ENCODE peak calls at places on chromosomes 7 and 10, in four cellular contexts. F, S, D and R are unnamed samples.
A peak's percentile ranks its signal among the peaks of the same experiment; 100 is the strongest.

GRCh38 chr7:50957427-50957826 is 174.7 kb upstream of the GRB10 start:
- DNase-seq in D (no peak), F (no peak), S (no peak), R (no peak)

GRCh38 chr7:36796850-36797618 is 72.7 kb upstream of the AOAH start:
- DNase-seq in D (no peak), F (no peak), S (no peak), R (no peak)

GRCh38 chr10:113879691-113880090 is 25.2 kb downstream of the NHLRC2 start:
- DNase-seq in D (peak; percentile 18), S (no peak), F (no peak), R (no peak)

GRCh38 chr7:25376207-25376606 is 147.9 kb upstream of the NPVF start:
- DNase-seq in S (no peak), F (no peak), D (no peak), R (no peak)

GRCh38 chr7:139423091-139423490 is 60.4 kb downstream of the KLRG2 start:
- DNase-seq in F (no peak), S (no peak), D (no peak), R (peak; percentile 91)

GRCh38 chr10:18685555-18685954 is 26.3 kb downstream of the ARL5B start:
- DNase-seq in S (no peak), F (no peak), D (no peak), R (no peak)

GRCh38 chr7:28207486-28208158 is 27.0 kb upstream of the JAZF1 start:
- DNase-seq in S (no peak), D (peak; percentile 52), F (no peak), R (no peak)

GRCh38 chr10:133270773-133271297 is 5.8 kb downstream of the ADAM8 start:
- DNase-seq in D (no peak), F (no peak), S (no peak), R (no peak)

GRCh38 chr7:158076656-158077055 is 511.0 kb downstream of the PTPRN2 start:
- DNase-seq in S (no peak), F (no peak), D (no peak), R (no peak)

GRCh38 chr7:157299613-157300405 is 37.0 kb upstream of the DNAJB6 start:
- DNase-seq in D (no peak), S (no peak), F (no peak), R (no peak)

GRCh38 chr10:131755200-131755599 is 145.6 kb upstream of the PPP2R2D start:
- DNase-seq in D (no peak), S (no peak), F (no peak), R (no peak)

GRCh38 chr7:141339603-141340002 is 211.6 kb upstream of the AGK start:
- DNase-seq in D (no peak), S (no peak), F (no peak), R (no peak)

GRCh38 chr7:66267249-66267648 is 62.1 kb downstream of the TPST1 start:
- DNase-seq in S (peak; percentile 22), F (peak; percentile 90), D (no peak), R (no peak)

GRCh38 chr10:18797286-18797685 is 138.1 kb downstream of the ARL5B start:
- DNase-seq in D (no peak), S (no peak), F (no peak), R (no peak)

GRCh38 chr7:929311-929711 is 25.2 kb downstream of the ADAP1 start:
- DNase-seq in D (no peak), F (no peak), S (peak; percentile 7), R (no peak)

GRCh38 chr7:12646139-12646538 is 41.3 kb upstream of the ARL4A start:
- DNase-seq in D (no peak), F (peak; percentile 17), S (no peak), R (no peak)

GRCh38 chr7:56077681-56078080 is 13.6 kb downstream of the SUMF2 start:
- DNase-seq in F (no peak), S (no peak), D (no peak), R (no peak)

GRCh38 chr7:17680943-17681351 is 259.3 kb downstream of the SNX13 start:
- DNase-seq in F (no peak), S (no peak), D (no peak), R (no peak)

GRCh38 chr10:88385601-88386203 is 197.4 kb downstream of the RNLS start:
- DNase-seq in F (no peak), D (peak; percentile 83), S (peak; percentile 97), R (peak; percentile 31)

GRCh38 chr10:31118561-31118960 is 86.9 kb upstream of the ZNF438 start:
- DNase-seq in D (no peak), S (no peak), F (no peak), R (peak; percentile 39)

GRCh38 chr10:110641256-110641655 is 2.9 kb upstream of the RBM20 start:
- DNase-seq in F (no peak), D (no peak), S (no peak), R (no peak)

GRCh38 chr7:100962537-100962936 is 6.8 kb upstream of the MUC12 start:
- DNase-seq in F (no peak), S (no peak), D (no peak), R (no peak)

GRCh38 chr10:34661580-34661979 is 153.5 kb downstream of the PARD3 start:
- DNase-seq in D (no peak), F (no peak), S (peak; percentile 48), R (no peak)

GRCh38 chr7:139634087-139634486 is 110.6 kb downstream of the CLEC2L start:
- DNase-seq in F (no peak), D (no peak), S (no peak), R (no peak)

GRCh38 chr7:35263396-35263795 is 9.5 kb upstream of the TBX20 start:
- DNase-seq in F (no peak), S (no peak), D (no peak), R (no peak)

GRCh38 chr7:132542895-132543294 is 33.4 kb downstream of the PLXNA4 start:
- DNase-seq in D (no peak), F (no peak), S (no peak), R (no peak)

GRCh38 chr7:87038993-87039716 is 20.3 kb downstream of the ELAPOR2 start:
- DNase-seq in S (no peak), F (no peak), D (no peak), R (no peak)

GRCh38 chr10:67171970-67172369 is 246.1 kb downstream of the LRRTM3 start:
- DNase-seq in S (no peak), D (no peak), F (no peak), R (no peak)

GRCh38 chr10:70462349-70462984 is 16.1 kb upstream of the PALD1 start:
- DNase-seq in S (no peak), F (no peak), D (no peak), R (no peak)

GRCh38 chr7:120181499-120181898 is 91.5 kb upstream of the KCND2 start:
- DNase-seq in S (no peak), F (no peak), D (peak; percentile 20), R (no peak)

GRCh38 chr10:75187961-75188426 is 22.6 kb upstream of the VDAC2 start:
- DNase-seq in F (peak; percentile 34), D (peak; percentile 20), S (peak; percentile 67), R (peak; percentile 20)

GRCh38 chr7:16657656-16658279 is 11.8 kb downstream of the BZW2 start:
- DNase-seq in S (no peak), D (no peak), F (peak; percentile 73), R (no peak)

GRCh38 chr10:45204954-45205775 is 110.2 kb downstream of the OR13A1 start:
- DNase-seq in S (no peak), F (no peak), D (no peak), R (no peak)

GRCh38 chr10:75042292-75042974 is 69.0 kb upstream of the SAMD8 start:
- DNase-seq in D (no peak), S (no peak), F (peak; percentile 82), R (peak; percentile 44)

GRCh38 chr7:32091608-32092210 is 21.5 kb upstream of the PDE1C start:
- DNase-seq in D (no peak), S (no peak), F (no peak), R (no peak)

GRCh38 chr7:151665363-151665762 is 145.7 kb upstream of the RHEB start:
- DNase-seq in S (no peak), D (no peak), F (peak; percentile 69), R (peak; percentile 81)

DNA sequence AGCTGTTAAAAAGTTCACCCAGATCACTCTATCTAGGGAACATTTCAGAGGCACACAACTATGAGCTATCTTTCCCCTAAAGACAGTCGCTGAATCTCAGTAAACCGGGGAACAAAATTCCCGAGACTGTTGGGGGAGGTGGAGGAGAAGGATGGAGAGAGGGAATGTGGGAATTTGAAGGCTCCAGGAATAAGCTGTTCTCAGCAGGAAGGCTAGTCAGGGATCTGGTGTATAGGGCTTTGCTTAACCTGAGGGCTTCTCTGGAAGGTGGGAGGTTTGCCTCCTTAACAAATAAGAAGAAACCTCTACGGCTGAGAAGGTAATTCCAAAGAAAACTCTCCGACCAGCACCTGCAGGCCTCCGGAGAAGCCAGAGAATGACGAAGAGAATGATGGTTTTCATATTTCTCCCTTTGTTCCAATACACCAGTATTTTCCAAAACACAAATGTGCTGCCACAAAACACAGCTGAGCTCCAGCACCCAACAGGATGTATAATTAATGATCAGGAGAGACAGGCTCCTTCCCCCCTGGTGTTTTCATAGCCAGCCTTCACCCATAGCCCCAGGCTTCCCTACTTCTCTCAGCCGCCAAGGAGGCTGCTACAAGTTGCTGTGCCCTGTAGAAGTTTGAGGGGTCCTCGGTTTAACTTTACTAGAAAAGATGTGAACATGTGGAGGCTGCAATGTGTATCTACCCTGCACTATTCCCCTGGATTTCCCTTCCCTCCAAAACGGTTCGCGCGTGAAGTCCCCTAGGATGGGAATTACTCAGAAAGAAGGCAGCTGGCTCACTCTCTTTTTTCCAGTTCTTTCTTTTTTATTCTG is 2.0 kb downstream of the KCNMA1 start:
- DNase-seq in S (no peak), D (no peak), F (no peak), R (no peak)
- H3K4me3 ChIP-seq in S (no peak overlapping the region), D (no peak overlapping the region), F (peak overlapping the region; percentile 79), R (peak overlapping the region; percentile 76)

GRCh38 chr7:147423875-147424274 is 1166.7 kb upstream of the C7orf33 start:
- DNase-seq in F (no peak), D (no peak), S (no peak), R (no peak)

GRCh38 chr7:147413243-147413642 is 1177.3 kb upstream of the C7orf33 start:
- DNase-seq in F (no peak), S (no peak), D (no peak), R (no peak)

GRCh38 chr7:147415991-147416390 is 1174.6 kb upstream of the C7orf33 start:
- DNase-seq in F (no peak), D (no peak), S (no peak), R (no peak)

GRCh38 chr7:147419001-147419400 is 1171.6 kb upstream of the C7orf33 start:
- DNase-seq in S (no peak), F (no peak), D (no peak), R (no peak)
- H3K4me3 ChIP-seq in S (no peak overlapping the region), F (no peak overlapping the region), D (no peak overlapping the region), R (no peak overlapping the region)

GRCh38 chr7:8221124-8221523 is 40.8 kb downstream of the ICA1 start:
- DNase-seq in S (no peak), D (no peak), F (no peak), R (no peak)
- H3K4me3 ChIP-seq in S (no peak overlapping the region), D (no peak overlapping the region), F (no peak overlapping the region), R (no peak overlapping the region)

GRCh38 chr10:16870331-16870730 is 53.1 kb upstream of the RSU1 start:
- DNase-seq in S (no peak), F (no peak), D (no peak), R (no peak)

GRCh38 chr10:16863766-16864165 is 46.5 kb upstream of the RSU1 start:
- DNase-seq in F (no peak), D (no peak), S (no peak), R (no peak)

GRCh38 chr10:16867556-16867955 is 50.3 kb upstream of the RSU1 start:
- DNase-seq in S (no peak), D (no peak), F (no peak), R (peak; percentile 66)

GRCh38 chr10:16866861-16867260 is 49.6 kb upstream of the RSU1 start:
- DNase-seq in S (no peak), D (no peak), F (no peak), R (no peak)

GRCh38 chr10:16867990-16868389 is 50.8 kb upstream of the RSU1 start:
- DNase-seq in D (no peak), F (no peak), S (no peak), R (no peak)
- H3K4me3 ChIP-seq in D (no peak overlapping the region), F (no peak overlapping the region), S (no peak overlapping the region), R (no peak overlapping the region)